ENCODE peak calls at places on chromosome 11, in nine cellular contexts. B, J, Z, T, E, U, S, Q and A are unnamed samples.

GRCh38 chr11:19060629-19061028 is at the start of gene MRGPRX2:
- DNase-seq in B (no peak), J (no peak), Z (no peak), T (no peak), E (no peak), U (no peak), S (no peak), Q (no peak), A (no peak)

GRCh38 chr11:13606701-13607100 is 61.8 kb upstream of the FAR1 start:
- DNase-seq in B (no peak), J (no peak), Z (peak), T (no peak), E (no peak), U (no peak), S (peak), Q (no peak), A (no peak)

GRCh38 chr11:32101791-32102190 is 10.9 kb downstream of the RCN1 start:
- DNase-seq in B (no peak), J (no peak), Z (no peak), T (no peak), E (no peak), U (no peak), S (no peak), Q (no peak), A (no peak)

GRCh38 chr11:16893456-16894076 is 120.6 kb downstream of the PLEKHA7 start:
- DNase-seq in B (no peak), J (no peak), Z (peak), T (no peak), E (no peak), U (no peak), S (no peak), Q (no peak), A (peak)

GRCh38 chr11:75347781-75348613 is 3.5 kb downstream of the ARRB1 start:
- DNase-seq in B (peak), J (no peak), Z (no peak), T (peak), E (no peak), U (peak), S (peak), Q (no peak), A (peak)

GRCh38 chr11:112231952-112232351 is 5.7 kb downstream of the PTS start:
- DNase-seq in B (no peak), J (no peak), Z (no peak), T (no peak), E (no peak), U (no peak), S (no peak), Q (no peak), A (no peak)

GRCh38 chr11:9834281-9834680 is 170.4 kb downstream of the SWAP70 start:
- DNase-seq in B (no peak), J (no peak), Z (no peak), T (no peak), E (no peak), U (peak), S (no peak), Q (no peak), A (no peak)

GRCh38 chr11:33778682-33779081 is 4.4 kb upstream of the FBXO3 start:
- DNase-seq in B (peak), J (no peak), Z (peak), T (peak), E (no peak), U (peak), S (peak), Q (no peak), A (peak)

GRCh38 chr11:1271002-1271401 is 38.4 kb downstream of the TOLLIP start:
- DNase-seq in B (no peak), J (no peak), Z (peak), T (no peak), E (no peak), U (no peak), S (peak), Q (no peak), A (no peak)

GRCh38 chr11:13942908-13943505 is 19.5 kb upstream of the SPON1 start:
- DNase-seq in B (no peak), J (no peak), Z (no peak), T (no peak), E (no peak), U (peak), S (no peak), Q (no peak), A (no peak)

GRCh38 chr11:70872299-70872698 is 380.1 kb downstream of the SHANK2 start:
- DNase-seq in B (no peak), J (no peak), Z (no peak), T (no peak), E (no peak), U (no peak), S (no peak), Q (no peak), A (no peak)

GRCh38 chr11:10669258-10670033 is 24.1 kb downstream of the IRAG1 start:
- DNase-seq in B (no peak), J (no peak), Z (no peak), T (peak), E (no peak), U (peak), S (no peak), Q (no peak), A (peak)

GRCh38 chr11:105321696-105322095 is 182.1 kb upstream of the CARD18 start:
- DNase-seq in B (no peak), J (no peak), Z (no peak), T (no peak), E (no peak), U (no peak), S (no peak), Q (no peak), A (no peak)

GRCh38 chr11:26878959-26879581 is 114.8 kb upstream of the FIBIN start:
- DNase-seq in B (no peak), J (no peak), Z (no peak), T (no peak), E (no peak), U (no peak), S (no peak), Q (no peak), A (no peak)

GRCh38 chr11:85941380-85941973 is 86.3 kb downstream of the CCDC83 start:
- DNase-seq in B (peak), J (no peak), Z (peak), T (no peak), E (peak), U (peak), S (peak), Q (no peak), A (peak)

GRCh38 chr11:8656291-8656690 is 26.2 kb downstream of the TRIM66 start:
- DNase-seq in B (no peak), J (no peak), Z (no peak), T (no peak), E (no peak), U (no peak), S (no peak), Q (no peak), A (no peak)

GRCh38 chr11:68372114-68372513 is 59.7 kb downstream of the LRP5 start:
- DNase-seq in B (no peak), J (no peak), Z (no peak), T (no peak), E (no peak), U (no peak), S (no peak), Q (no peak), A (no peak)